ENCODE peak calls at places on chromosome 3, in five cellular contexts. L is fibroblast of the aortic adventitia, B is hypothalamus, N is GM10248, K is dermis microvascular lymphatic vessel endothelial cell. Q is an unnamed sample.
A peak's percentile ranks its signal among the peaks of the same experiment; 100 is the strongest.

GRCh38 chr3:191356586-191357439 is 26.5 kb upstream of the UTS2B start:
- DNase-seq in L (peak; percentile 87), B (no peak), N (no peak), K (no peak), Q (no peak)

GRCh38 chr3:141738636-141739363 is 702 bp downstream of the RNF7 start:
- DNase-seq in L (peak; percentile 59), B (no peak), N (no peak), K (peak; percentile 11), Q (no peak)

GRCh38 chr3:142027713-142028112 is 121.6 kb downstream of the TFDP2 start:
- DNase-seq in L (peak; percentile 17), B (no peak), N (no peak), K (no peak), Q (peak; percentile 13)

GRCh38 chr3:52056521-52056967 is at the start of gene DUSP7:
- DNase-seq in L (peak; percentile 41), B (peak; percentile 52), N (peak; percentile 80), K (no peak), Q (no peak)

GRCh38 chr3:31725976-31726375 is 193.3 kb downstream of the STT3B start:
- DNase-seq in L (no peak), B (no peak), N (no peak), K (no peak), Q (no peak)

GRCh38 chr3:40864146-40864782 is 335.0 kb upstream of the CTNNB1 start:
- DNase-seq in L (no peak), B (no peak), N (no peak), K (no peak), Q (no peak)

GRCh38 chr3:165185707-165186327 is 10.4 kb downstream of the SLITRK3 start:
- DNase-seq in L (peak; percentile 70), B (peak; percentile 27), N (peak; percentile 56), K (peak; percentile 16), Q (no peak)

GRCh38 chr3:168322941-168323340 is 227.2 kb upstream of the GOLIM4 start:
- DNase-seq in L (no peak), B (no peak), N (no peak), K (no peak), Q (no peak)

GRCh38 chr3:141288331-141288990 is 56.8 kb downstream of the PXYLP1 start:
- DNase-seq in L (no peak), B (no peak), N (no peak), K (no peak), Q (no peak)

GRCh38 chr3:88810455-88810854 is 297.0 kb upstream of the EPHA3 start:
- DNase-seq in L (peak; percentile 10), B (no peak), N (no peak), K (no peak), Q (no peak)

GRCh38 chr3:111299070-111299672 is 227.6 kb downstream of the NECTIN3 start:
- DNase-seq in L (peak; percentile 25), B (no peak), N (no peak), K (no peak), Q (no peak)

GRCh38 chr3:107206141-107206540 is 171.1 kb upstream of the CCDC54 start:
- DNase-seq in L (peak; percentile 67), B (no peak), N (peak; percentile 11), K (no peak), Q (peak; percentile 10)

GRCh38 chr3:100696161-100696560 is 13.1 kb upstream of the TFG start:
- DNase-seq in L (no peak), B (no peak), N (no peak), K (no peak), Q (no peak)

GRCh38 chr3:155805204-155805801 is 775 bp downstream of the C3orf33 start:
- DNase-seq in L (peak; percentile 30), B (no peak), N (no peak), K (no peak), Q (no peak)

GRCh38 chr3:114308830-114309229 is 15.0 kb downstream of the TIGIT start:
- DNase-seq in L (no peak), B (no peak), N (peak; percentile 61), K (no peak), Q (no peak)

GRCh38 chr3:16478516-16478915 is 35.0 kb downstream of the RFTN1 start:
- DNase-seq in L (peak; percentile 68), B (no peak), N (no peak), K (no peak), Q (no peak)

GRCh38 chr3:109713288-109713687 is 375.9 kb upstream of the DPPA4 start:
- DNase-seq in L (no peak), B (no peak), N (no peak), K (no peak), Q (no peak)

GRCh38 chr3:172467170-172467824 is 19.0 kb upstream of the GHSR start:
- DNase-seq in L (no peak), B (no peak), N (no peak), K (no peak), Q (peak; percentile 58)

GRCh38 chr3:197736491-197737318 is at the start of gene RUBCN:
- DNase-seq in L (peak; percentile 89), B (peak; percentile 93), N (peak; percentile 94), K (peak; percentile 86), Q (peak; percentile 80)

GRCh38 chr3:190528721-190529120 is 14.8 kb downstream of the IL1RAP start:
- DNase-seq in L (no peak), B (no peak), N (no peak), K (no peak), Q (no peak)

GRCh38 chr3:67468511-67468910 is 185.9 kb downstream of the SUCLG2 start:
- DNase-seq in L (no peak), B (no peak), N (no peak), K (no peak), Q (no peak)

GRCh38 chr3:79724206-79724605 is 43.6 kb downstream of the ROBO1 start:
- DNase-seq in L (no peak), B (no peak), N (no peak), K (no peak), Q (no peak)

GRCh38 chr3:181948286-181948685 is 236.6 kb downstream of the SOX2 start:
- DNase-seq in L (no peak), B (no peak), N (no peak), K (no peak), Q (no peak)

GRCh38 chr3:33425456-33425855 is 14.7 kb downstream of the UBP1 start:
- DNase-seq in L (peak; percentile 17), B (no peak), N (no peak), K (no peak), Q (no peak)

GRCh38 chr3:60703008-60703407 is 548.2 kb downstream of the FHIT start:
- DNase-seq in L (no peak), B (no peak), N (no peak), K (no peak), Q (no peak)

GRCh38 chr3:129428382-129429079 is at the start of gene EFCAB12:
- DNase-seq in L (peak; percentile 91), B (peak; percentile 97), N (peak; percentile 89), K (peak; percentile 74), Q (peak; percentile 69)

GRCh38 chr3:181726351-181727121 is 14.8 kb downstream of the SOX2 start:
- DNase-seq in L (no peak), B (peak; percentile 59), N (no peak), K (no peak), Q (no peak)

GRCh38 chr3:133447751-133448477 is 48.1 kb downstream of the BFSP2 start:
- DNase-seq in L (no peak), B (no peak), N (no peak), K (no peak), Q (no peak)

GRCh38 chr3:96958856-96959255 is 144.5 kb downstream of the EPHA6 start:
- DNase-seq in L (no peak), B (no peak), N (no peak), K (no peak), Q (no peak)

GRCh38 chr3:47421741-47422649 is 41.2 kb downstream of the PTPN23 start:
- DNase-seq in L (no peak), B (no peak), N (no peak), K (peak; percentile 16), Q (no peak)

GRCh38 chr3:185175370-185175987 is 22.6 kb upstream of the C3orf70 start:
- DNase-seq in L (no peak), B (peak; percentile 72), N (peak; percentile 55), K (no peak), Q (no peak)

GRCh38 chr3:51099794-51100542 is 285.1 kb upstream of the MANF start:
- DNase-seq in L (peak; percentile 66), B (no peak), N (peak; percentile 23), K (peak; percentile 29), Q (peak; percentile 8)